ENCODE peak calls at places on chromosomes 2 and 18, in nine cellular contexts. One of them, this sample, is unnamed.

GRCh38 chr2:65788556-65788955 is 356.2 kb upstream of the SPRED2 start:
- DNase-seq in Calu3: no peak
- DNase-seq in AG10803: no peak
- DNase-seq in heart left ventricle: no peak
- DNase-seq in astrocyte of the spinal cord: no peak
- DNase-seq in foreskin fibroblast: no peak
- DNase-seq in neural crest cell: no peak
- DNase-seq in right lobe of liver: no peak
- DNase-seq in GM10248: no peak
- DNase-seq in this sample: no peak

GRCh38 chr2:85501244-85501643 is 37.7 kb upstream of the MAT2A start:
- DNase-seq in foreskin fibroblast: no peak
- DNase-seq in Calu3: no peak
- DNase-seq in astrocyte of the spinal cord: no peak
- DNase-seq in neural crest cell: no peak
- DNase-seq in AG10803: no peak
- DNase-seq in heart left ventricle: no peak
- DNase-seq in GM10248: no peak
- DNase-seq in right lobe of liver: no peak
- DNase-seq in this sample: no peak

GRCh38 chr2:38113999-38114708 is 38.2 kb upstream of the CYP1B1 start:
- DNase-seq in neural crest cell: no peak
- DNase-seq in foreskin fibroblast: peak
- DNase-seq in AG10803: peak
- DNase-seq in Calu3: no peak
- DNase-seq in astrocyte of the spinal cord: no peak
- DNase-seq in GM10248: no peak
- DNase-seq in right lobe of liver: no peak
- DNase-seq in heart left ventricle: no peak
- DNase-seq in this sample: no peak

GRCh38 chr18:67583621-67584020 is 67.1 kb upstream of the DSEL start:
- DNase-seq in GM10248: no peak
- DNase-seq in foreskin fibroblast: peak
- DNase-seq in astrocyte of the spinal cord: no peak
- DNase-seq in right lobe of liver: no peak
- DNase-seq in Calu3: no peak
- DNase-seq in AG10803: peak
- DNase-seq in neural crest cell: no peak
- DNase-seq in heart left ventricle: no peak
- DNase-seq in this sample: no peak

GRCh38 chr2:227383687-227384086 is 4.1 kb downstream of the SCYGR1 start:
- DNase-seq in GM10248: no peak
- DNase-seq in heart left ventricle: no peak
- DNase-seq in Calu3: no peak
- DNase-seq in foreskin fibroblast: no peak
- DNase-seq in right lobe of liver: no peak
- DNase-seq in AG10803: peak
- DNase-seq in astrocyte of the spinal cord: no peak
- DNase-seq in neural crest cell: no peak
- DNase-seq in this sample: no peak

GRCh38 chr2:65985986-65986385 is 448.9 kb upstream of the MEIS1 start:
- DNase-seq in Calu3: no peak
- DNase-seq in heart left ventricle: no peak
- DNase-seq in neural crest cell: no peak
- DNase-seq in astrocyte of the spinal cord: no peak
- DNase-seq in GM10248: no peak
- DNase-seq in right lobe of liver: no peak
- DNase-seq in foreskin fibroblast: no peak
- DNase-seq in AG10803: no peak
- DNase-seq in this sample: no peak

GRCh38 chr18:35517715-35518114 is 20.0 kb upstream of the INO80C start:
- DNase-seq in Calu3: no peak
- DNase-seq in AG10803: no peak
- DNase-seq in GM10248: no peak
- DNase-seq in astrocyte of the spinal cord: no peak
- DNase-seq in heart left ventricle: no peak
- DNase-seq in neural crest cell: no peak
- DNase-seq in right lobe of liver: no peak
- DNase-seq in foreskin fibroblast: no peak
- DNase-seq in this sample: no peak

GRCh38 chr2:240903191-240904060 is 2.7 kb upstream of the CROCC2 start:
- DNase-seq in astrocyte of the spinal cord: no peak
- DNase-seq in heart left ventricle: peak
- DNase-seq in AG10803: no peak
- DNase-seq in foreskin fibroblast: no peak
- DNase-seq in Calu3: no peak
- DNase-seq in right lobe of liver: peak
- DNase-seq in neural crest cell: no peak
- DNase-seq in GM10248: no peak
- DNase-seq in this sample: no peak

GRCh38 chr2:48944961-48945360 is 189.4 kb upstream of the LHCGR start:
- DNase-seq in foreskin fibroblast: no peak
- DNase-seq in GM10248: no peak
- DNase-seq in right lobe of liver: no peak
- DNase-seq in heart left ventricle: no peak
- DNase-seq in Calu3: no peak
- DNase-seq in AG10803: no peak
- DNase-seq in astrocyte of the spinal cord: no peak
- DNase-seq in neural crest cell: no peak
- DNase-seq in this sample: no peak

GRCh38 chr18:51588616-51589015 is 391.1 kb upstream of the MEX3C start:
- DNase-seq in GM10248: no peak
- DNase-seq in astrocyte of the spinal cord: no peak
- DNase-seq in right lobe of liver: no peak
- DNase-seq in Calu3: no peak
- DNase-seq in neural crest cell: no peak
- DNase-seq in heart left ventricle: no peak
- DNase-seq in foreskin fibroblast: no peak
- DNase-seq in AG10803: no peak
- DNase-seq in this sample: no peak

GRCh38 chr2:229715895-229716507 is 1.6 kb upstream of the DNER start:
- DNase-seq in Calu3: peak
- DNase-seq in right lobe of liver: no peak
- DNase-seq in neural crest cell: peak
- DNase-seq in astrocyte of the spinal cord: peak
- DNase-seq in GM10248: peak
- DNase-seq in foreskin fibroblast: peak
- DNase-seq in heart left ventricle: no peak
- DNase-seq in AG10803: no peak
- DNase-seq in this sample: no peak
- TF ChIP-seq CTCF in Calu3: peak
- TF ChIP-seq CTCF in right lobe of liver: peak
- TF ChIP-seq CTCF in neural crest cell: peak
- TF ChIP-seq CTCF in astrocyte of the spinal cord: peak
- TF ChIP-seq CTCF in GM10248: peak
- TF ChIP-seq CTCF in foreskin fibroblast: no peak
- TF ChIP-seq CTCF in heart left ventricle: peak
- TF ChIP-seq CTCF in AG10803: peak
- TF ChIP-seq CTCF in this sample: peak

GRCh38 chr18:77067315-77068061 is 65.1 kb downstream of the MBP start:
- DNase-seq in heart left ventricle: peak
- DNase-seq in Calu3: peak
- DNase-seq in neural crest cell: no peak
- DNase-seq in astrocyte of the spinal cord: peak
- DNase-seq in GM10248: no peak
- DNase-seq in foreskin fibroblast: peak
- DNase-seq in right lobe of liver: peak
- DNase-seq in AG10803: peak
- DNase-seq in this sample: no peak

GRCh38 chr18:77069931-77070330 is 62.7 kb downstream of the MBP start:
- DNase-seq in neural crest cell: no peak
- DNase-seq in right lobe of liver: no peak
- DNase-seq in AG10803: no peak
- DNase-seq in heart left ventricle: no peak
- DNase-seq in foreskin fibroblast: no peak
- DNase-seq in Calu3: no peak
- DNase-seq in GM10248: no peak
- DNase-seq in astrocyte of the spinal cord: no peak
- DNase-seq in this sample: no peak

GRCh38 chr18:77069482-77069881 is 63.1 kb downstream of the MBP start:
- DNase-seq in heart left ventricle: no peak
- DNase-seq in foreskin fibroblast: no peak
- DNase-seq in neural crest cell: no peak
- DNase-seq in right lobe of liver: no peak
- DNase-seq in astrocyte of the spinal cord: no peak
- DNase-seq in GM10248: no peak
- DNase-seq in AG10803: no peak
- DNase-seq in Calu3: no peak
- DNase-seq in this sample: no peak

GRCh38 chr18:77068321-77068841 is 64.2 kb downstream of the MBP start:
- DNase-seq in Calu3: no peak
- DNase-seq in astrocyte of the spinal cord: peak
- DNase-seq in heart left ventricle: no peak
- DNase-seq in right lobe of liver: no peak
- DNase-seq in GM10248: no peak
- DNase-seq in AG10803: peak
- DNase-seq in neural crest cell: no peak
- DNase-seq in foreskin fibroblast: peak
- DNase-seq in this sample: no peak

DNA sequence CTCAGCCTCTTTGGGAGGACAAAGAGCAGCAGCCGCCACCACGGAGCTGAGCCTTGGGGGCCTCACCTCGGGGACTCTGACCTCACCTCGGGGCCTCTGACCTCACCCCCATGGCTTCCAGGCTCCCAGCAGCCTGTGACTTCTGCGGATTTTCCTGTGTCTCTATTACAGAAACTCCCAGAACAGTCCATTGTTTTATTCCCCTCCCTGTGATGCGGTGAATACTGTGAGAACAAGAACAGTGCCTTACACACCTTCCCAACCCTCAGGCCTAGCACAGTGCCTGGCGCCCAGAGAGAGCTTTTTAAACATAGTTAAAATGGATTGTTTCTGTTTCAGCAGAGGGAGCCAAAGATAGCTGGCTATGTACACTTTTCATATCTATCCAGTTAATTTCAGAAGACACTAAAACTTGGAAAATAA is 63.7 kb downstream of the MBP start:
- DNase-seq in AG10803: no peak
- DNase-seq in heart left ventricle: no peak
- DNase-seq in GM10248: no peak
- DNase-seq in right lobe of liver: no peak
- DNase-seq in neural crest cell: no peak
- DNase-seq in Calu3: no peak
- DNase-seq in foreskin fibroblast: peak
- DNase-seq in astrocyte of the spinal cord: peak
- DNase-seq in this sample: no peak
- TF ChIP-seq CTCF in AG10803: no peak
- TF ChIP-seq CTCF in heart left ventricle: no peak
- TF ChIP-seq CTCF in GM10248: peak
- TF ChIP-seq CTCF in right lobe of liver: no peak
- TF ChIP-seq CTCF in neural crest cell: no peak
- TF ChIP-seq CTCF in Calu3: no peak
- TF ChIP-seq CTCF in foreskin fibroblast: no peak
- TF ChIP-seq CTCF in astrocyte of the spinal cord: peak
- TF ChIP-seq CTCF in this sample: no peak

DNA sequence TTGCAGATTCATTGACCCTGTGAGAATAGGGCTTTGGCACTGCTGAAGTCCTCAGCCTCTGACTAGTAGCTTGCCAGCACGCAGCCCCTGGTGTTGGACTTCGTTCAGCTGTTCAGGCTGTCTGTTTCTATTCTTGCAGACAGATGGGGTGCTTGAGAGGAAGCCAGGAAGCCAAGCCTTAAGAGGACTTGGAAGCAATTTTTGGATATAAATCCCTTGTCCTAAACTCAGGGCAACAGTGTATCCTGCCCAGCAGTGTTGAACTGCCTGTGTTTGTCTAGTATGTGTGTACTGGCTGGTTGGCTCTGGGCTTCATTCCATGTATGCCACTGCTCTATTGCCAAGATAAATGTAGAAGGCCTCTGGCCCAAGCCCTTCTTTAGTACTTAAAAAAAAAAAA is 108.6 kb downstream of the COMMD1 start:
- DNase-seq in Calu3: no peak
- DNase-seq in right lobe of liver: peak
- DNase-seq in neural crest cell: no peak
- DNase-seq in heart left ventricle: peak
- DNase-seq in GM10248: no peak
- DNase-seq in AG10803: peak
- DNase-seq in foreskin fibroblast: peak
- DNase-seq in astrocyte of the spinal cord: peak
- DNase-seq in this sample: no peak
- TF ChIP-seq CTCF in Calu3: no peak
- TF ChIP-seq CTCF in right lobe of liver: peak
- TF ChIP-seq CTCF in neural crest cell: no peak
- TF ChIP-seq CTCF in heart left ventricle: peak
- TF ChIP-seq CTCF in GM10248: no peak
- TF ChIP-seq CTCF in AG10803: peak
- TF ChIP-seq CTCF in foreskin fibroblast: peak
- TF ChIP-seq CTCF in astrocyte of the spinal cord: peak
- TF ChIP-seq CTCF in this sample: no peak

GRCh38 chr2:128458438-128458837 is 139.8 kb upstream of the HS6ST1 start:
- DNase-seq in right lobe of liver: no peak
- DNase-seq in AG10803: no peak
- DNase-seq in astrocyte of the spinal cord: no peak
- DNase-seq in neural crest cell: no peak
- DNase-seq in foreskin fibroblast: peak
- DNase-seq in heart left ventricle: no peak
- DNase-seq in Calu3: no peak
- DNase-seq in GM10248: no peak
- DNase-seq in this sample: no peak

GRCh38 chr2:128457716-128458115 is 139.0 kb upstream of the HS6ST1 start:
- DNase-seq in right lobe of liver: no peak
- DNase-seq in GM10248: no peak
- DNase-seq in heart left ventricle: no peak
- DNase-seq in astrocyte of the spinal cord: no peak
- DNase-seq in AG10803: no peak
- DNase-seq in neural crest cell: no peak
- DNase-seq in foreskin fibroblast: no peak
- DNase-seq in Calu3: no peak
- DNase-seq in this sample: no peak

GRCh38 chr2:128456281-128456680 is 137.6 kb upstream of the HS6ST1 start:
- DNase-seq in AG10803: no peak
- DNase-seq in GM10248: no peak
- DNase-seq in foreskin fibroblast: no peak
- DNase-seq in right lobe of liver: no peak
- DNase-seq in Calu3: no peak
- DNase-seq in astrocyte of the spinal cord: no peak
- DNase-seq in neural crest cell: no peak
- DNase-seq in heart left ventricle: no peak
- DNase-seq in this sample: no peak

GRCh38 chr2:128455710-128456050 is 137.0 kb upstream of the HS6ST1 start:
- DNase-seq in right lobe of liver: no peak
- DNase-seq in Calu3: no peak
- DNase-seq in AG10803: no peak
- DNase-seq in GM10248: no peak
- DNase-seq in astrocyte of the spinal cord: no peak
- DNase-seq in neural crest cell: no peak
- DNase-seq in heart left ventricle: no peak
- DNase-seq in foreskin fibroblast: no peak
- DNase-seq in this sample: no peak

DNA sequence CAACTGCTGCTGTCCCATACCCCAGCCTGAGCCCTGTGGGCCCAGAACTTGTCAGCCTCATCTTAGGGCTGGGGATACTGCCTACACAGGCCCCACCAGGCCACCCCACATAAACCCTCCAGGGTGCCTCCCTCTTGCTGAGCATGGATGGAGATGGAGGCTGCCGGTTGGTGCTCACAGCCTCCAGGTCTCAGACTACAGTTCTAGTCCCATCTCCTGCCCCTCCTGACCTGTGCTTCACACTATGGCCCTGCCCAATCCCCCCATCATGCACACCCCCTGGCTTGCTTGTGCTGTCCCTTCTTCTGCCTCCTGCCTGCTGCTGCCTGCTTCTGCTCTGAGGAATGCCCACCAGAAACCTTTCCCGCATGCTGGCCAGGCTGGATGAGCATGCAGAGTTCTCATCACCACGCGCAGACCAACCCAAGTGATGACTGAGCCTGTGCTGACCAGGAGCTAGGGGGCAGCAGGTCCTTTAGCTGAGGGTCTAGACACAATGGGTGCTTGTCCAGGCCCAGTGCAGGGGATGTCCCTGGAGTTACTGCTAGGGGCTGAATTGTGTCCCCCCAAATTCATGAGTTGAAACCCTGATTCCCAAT is 138.4 kb upstream of the HS6ST1 start:
- DNase-seq in astrocyte of the spinal cord: no peak
- DNase-seq in GM10248: no peak
- DNase-seq in Calu3: no peak
- DNase-seq in AG10803: no peak
- DNase-seq in neural crest cell: no peak
- DNase-seq in foreskin fibroblast: no peak
- DNase-seq in right lobe of liver: no peak
- DNase-seq in heart left ventricle: no peak
- DNase-seq in this sample: peak
- TF ChIP-seq CTCF in astrocyte of the spinal cord: no peak
- TF ChIP-seq CTCF in GM10248: no peak
- TF ChIP-seq CTCF in Calu3: no peak
- TF ChIP-seq CTCF in AG10803: no peak
- TF ChIP-seq CTCF in neural crest cell: no peak
- TF ChIP-seq CTCF in foreskin fibroblast: no peak
- TF ChIP-seq CTCF in right lobe of liver: no peak
- TF ChIP-seq CTCF in heart left ventricle: no peak
- TF ChIP-seq CTCF in this sample: no peak

This sample was measured in mesothelial cell of epicardium.